ENCODE peak calls at places on chromosome 16, in nine cellular contexts. M is left ventricle myocardium inferior; L is naive thymus-derived CD8-positive, alpha-beta T cell; Z is suprapubic skin; O is hepatic stellate cell; S is BJ; I is AG04450; R is NCI-H187; K is retina. P is an unnamed sample.

GRCh38 chr16:57372372-57373116 is at the start of gene CX3CL1:
- DNase-seq in M (peak; percentile 60), L (no peak), Z (peak; percentile 76), O (peak; percentile 71), S (no peak), I (no peak), R (no peak), K (peak; percentile 91), P (no peak)

GRCh38 chr16:9049241-9049640 is 42.2 kb upstream of the HAPSTR1 start:
- DNase-seq in M (no peak), L (no peak), Z (no peak), O (peak; percentile 50), S (no peak), I (peak; percentile 80), R (no peak), K (no peak), P (no peak)

GRCh38 chr16:46813611-46814010 is 17.4 kb downstream of the C16orf87 start:
- DNase-seq in M (no peak), L (no peak), Z (no peak), O (no peak), S (no peak), I (no peak), R (no peak), K (no peak), P (no peak)

GRCh38 chr16:56836410-56836834 is 28.6 kb upstream of the SLC12A3 start:
- DNase-seq in M (no peak), L (no peak), Z (no peak), O (no peak), S (no peak), I (no peak), R (no peak), K (no peak), P (no peak)

GRCh38 chr16:23869052-23869451 is 33.3 kb downstream of the PRKCB start:
- DNase-seq in M (no peak), L (peak; percentile 37), Z (no peak), O (no peak), S (no peak), I (no peak), R (no peak), K (no peak), P (no peak)

GRCh38 chr16:82119405-82119804 is 50.6 kb downstream of the MPHOSPH6 start:
- DNase-seq in M (no peak), L (no peak), Z (no peak), O (no peak), S (no peak), I (no peak), R (peak; percentile 19), K (no peak), P (no peak)

GRCh38 chr16:85903576-85903975 is 4.6 kb downstream of the IRF8 start:
- DNase-seq in M (no peak), L (peak; percentile 6), Z (no peak), O (no peak), S (no peak), I (no peak), R (no peak), K (no peak), P (no peak)

GRCh38 chr16:6047325-6047724 is 949.7 kb upstream of the EEF2KMT start:
- DNase-seq in M (no peak), L (no peak), Z (no peak), O (no peak), S (no peak), I (no peak), R (no peak), K (no peak), P (no peak)

GRCh38 chr16:58551496-58551895 is 36.2 kb downstream of the SETD6 start:
- DNase-seq in M (peak; percentile 56), L (no peak), Z (no peak), O (no peak), S (no peak), I (no peak), R (no peak), K (no peak), P (no peak)

GRCh38 chr16:9091867-9092281 is 430 bp downstream of the HAPSTR1 start:
- DNase-seq in M (peak; percentile 49), L (no peak), Z (peak; percentile 76), O (no peak), S (no peak), I (no peak), R (no peak), K (peak; percentile 73), P (no peak)

GRCh38 chr16:54936979-54937672 is 6.5 kb downstream of the IRX5 start:
- DNase-seq in M (no peak), L (no peak), Z (peak; percentile 85), O (peak; percentile 56), S (no peak), I (no peak), R (no peak), K (peak; percentile 93), P (no peak)

GRCh38 chr16:49120631-49121030 is 161.0 kb downstream of the CBLN1 start:
- DNase-seq in M (no peak), L (no peak), Z (no peak), O (no peak), S (no peak), I (no peak), R (no peak), K (no peak), P (no peak)

GRCh38 chr16:80117731-80118130 is 423.1 kb upstream of the DYNLRB2 start:
- DNase-seq in M (no peak), L (no peak), Z (no peak), O (no peak), S (no peak), I (no peak), R (no peak), K (no peak), P (no peak)

GRCh38 chr16:3734758-3735221 is 17.5 kb upstream of the TRAP1 start:
- DNase-seq in M (no peak), L (no peak), Z (no peak), O (no peak), S (no peak), I (no peak), R (no peak), K (no peak), P (no peak)

GRCh38 chr16:31386157-31386984 is 6.8 kb upstream of the ITGAD start:
- DNase-seq in M (no peak), L (no peak), Z (no peak), O (peak; percentile 55), S (no peak), I (no peak), R (no peak), K (no peak), P (no peak)

GRCh38 chr16:56493131-56493530 is 26.7 kb downstream of the BBS2 start:
- DNase-seq in M (no peak), L (no peak), Z (no peak), O (no peak), S (no peak), I (no peak), R (no peak), K (no peak), P (no peak)

GRCh38 chr16:67104061-67104460 is 5.7 kb upstream of the PHAF1 start:
- DNase-seq in M (no peak), L (no peak), Z (no peak), O (peak; percentile 41), S (no peak), I (no peak), R (no peak), K (no peak), P (no peak)

GRCh38 chr16:17470002-17470870 is 524 bp downstream of the XYLT1 start:
- DNase-seq in M (no peak), L (peak; percentile 48), Z (no peak), O (peak; percentile 31), S (no peak), I (no peak), R (no peak), K (peak; percentile 67), P (no peak)

GRCh38 chr16:17866991-17867390 is 396.2 kb upstream of the XYLT1 start:
- DNase-seq in M (no peak), L (no peak), Z (no peak), O (no peak), S (no peak), I (no peak), R (no peak), K (no peak), P (no peak)

GRCh38 chr16:81523387-81524115 is 78.9 kb downstream of the CMIP start:
- DNase-seq in M (no peak), L (no peak), Z (peak; percentile 87), O (peak; percentile 35), S (no peak), I (peak; percentile 41), R (no peak), K (no peak), P (no peak)

GRCh38 chr16:17515421-17516210 is 44.9 kb upstream of the XYLT1 start:
- DNase-seq in M (no peak), L (no peak), Z (no peak), O (peak; percentile 66), S (peak; percentile 71), I (no peak), R (no peak), K (no peak), P (peak; percentile 30)

GRCh38 chr16:85403693-85404092 is 209.4 kb upstream of the GSE1 start:
- DNase-seq in M (no peak), L (no peak), Z (peak; percentile 35), O (no peak), S (no peak), I (no peak), R (no peak), K (peak; percentile 19), P (no peak)

GRCh38 chr16:26995522-26995921 is 71.2 kb upstream of the C16orf82 start:
- DNase-seq in M (no peak), L (no peak), Z (no peak), O (no peak), S (no peak), I (no peak), R (no peak), K (no peak), P (no peak)

GRCh38 chr16:76125871-76126270 is 151.3 kb upstream of the CNTNAP4 start:
- DNase-seq in M (no peak), L (no peak), Z (no peak), O (no peak), S (no peak), I (no peak), R (no peak), K (no peak), P (no peak)

GRCh38 chr16:56675685-56676210 is 6.1 kb downstream of the MT1H start:
- DNase-seq in M (no peak), L (peak; percentile 56), Z (no peak), O (no peak), S (no peak), I (no peak), R (no peak), K (no peak), P (no peak)

GRCh38 chr16:1413684-1414531 is 596 bp downstream of the UNKL start:
- DNase-seq in M (peak; percentile 46), L (peak; percentile 68), Z (no peak), O (peak; percentile 61), S (no peak), I (no peak), R (peak; percentile 19), K (peak; percentile 74), P (no peak)

GRCh38 chr16:324451-325334 is 27.8 kb downstream of the AXIN1 start:
- DNase-seq in M (peak; percentile 33), L (peak; percentile 93), Z (no peak), O (no peak), S (no peak), I (no peak), R (no peak), K (no peak), P (no peak)